ENCODE peak calls at places on chromosomes 16 and 17, in seven cellular contexts. F is transverse colon, S is esophagus squamous epithelium, V is choroid plexus epithelial cell, N is uterus, R is astrocyte of the spinal cord, X is body of pancreas. A is an unnamed sample.

GRCh38 chr17:45320931-45321461 is 4.2 kb upstream of the MAP3K14 start:
- DNase-seq in F (no peak), S (no peak), V (peak), N (peak), R (peak), X (no peak), A (peak)

GRCh38 chr17:53655591-53655990 is 167.1 kb upstream of the KIF2B start:
- DNase-seq in F (no peak), S (no peak), V (no peak), N (no peak), R (peak), X (no peak), A (no peak)

GRCh38 chr17:70484496-70484895 is 315.2 kb downstream of the KCNJ2 start:
- DNase-seq in F (no peak), S (no peak), V (no peak), N (no peak), R (no peak), X (no peak), A (no peak)

GRCh38 chr17:59406808-59407381 is 75.4 kb downstream of the YPEL2 start:
- DNase-seq in F (no peak), S (no peak), V (peak), N (peak), R (peak), X (peak), A (peak)

GRCh38 chr17:57178839-57179238 is 77.5 kb upstream of the MSI2 start:
- DNase-seq in F (no peak), S (no peak), V (no peak), N (no peak), R (no peak), X (no peak), A (no peak)

GRCh38 chr16:57994778-57995177 is 5.7 kb downstream of the ZNF319 start:
- DNase-seq in F (peak), S (no peak), V (peak), N (no peak), R (peak), X (peak), A (no peak)

GRCh38 chr17:78134899-78135385 is 4.4 kb downstream of the TMC8 start:
- DNase-seq in F (no peak), S (no peak), V (no peak), N (no peak), R (no peak), X (no peak), A (no peak)

GRCh38 chr16:14309001-14309886 is 238.1 kb downstream of the MRTFB start:
- DNase-seq in F (no peak), S (no peak), V (no peak), N (no peak), R (no peak), X (peak), A (peak)

GRCh38 chr16:1899641-1900451 is 18.4 kb downstream of the HS3ST6 start:
- DNase-seq in F (peak), S (no peak), V (no peak), N (no peak), R (no peak), X (peak), A (peak)

GRCh38 chr16:48542020-48542473 is 67.9 kb downstream of the N4BP1 start:
- DNase-seq in F (peak), S (no peak), V (peak), N (no peak), R (peak), X (peak), A (no peak)

GRCh38 chr17:77741109-77741508 is 217.4 kb upstream of the TNRC6C start:
- DNase-seq in F (no peak), S (no peak), V (no peak), N (no peak), R (no peak), X (no peak), A (no peak)

GRCh38 chr16:83315271-83315670 is 492.5 kb upstream of the HSBP1 start:
- DNase-seq in F (no peak), S (no peak), V (no peak), N (no peak), R (peak), X (no peak), A (no peak)

GRCh38 chr17:5468075-5468473 is 708 bp downstream of the DHX33 start:
- DNase-seq in F (no peak), S (no peak), V (no peak), N (no peak), R (peak), X (no peak), A (no peak)

GRCh38 chr16:79845734-79846135 is 245.2 kb upstream of the MAF start:
- DNase-seq in F (no peak), S (no peak), V (no peak), N (no peak), R (no peak), X (no peak), A (no peak)

GRCh38 chr16:56682703-56683397 is 580 bp downstream of the MT1X start:
- DNase-seq in F (peak), S (no peak), V (no peak), N (peak), R (no peak), X (no peak), A (no peak)

GRCh38 chr16:50673496-50674275 is 7.4 kb downstream of the SNX20 start:
- DNase-seq in F (no peak), S (no peak), V (no peak), N (no peak), R (no peak), X (no peak), A (no peak)

GRCh38 chr17:33905338-33905800 is 349.7 kb upstream of the CCL2 start:
- DNase-seq in F (no peak), S (no peak), V (no peak), N (no peak), R (no peak), X (no peak), A (no peak)

GRCh38 chr16:78976212-78976611 is 624.3 kb downstream of the MAF start:
- DNase-seq in F (no peak), S (no peak), V (no peak), N (no peak), R (no peak), X (no peak), A (no peak)

GRCh38 chr17:76927577-76927976 is 59.4 kb downstream of the MGAT5B start:
- DNase-seq in F (no peak), S (no peak), V (no peak), N (no peak), R (no peak), X (no peak), A (no peak)

GRCh38 chr17:45040459-45040858 is 11.0 kb downstream of the DCAKD start:
- DNase-seq in F (no peak), S (no peak), V (no peak), N (no peak), R (no peak), X (no peak), A (peak)

GRCh38 chr17:71470062-71470461 is 650.8 kb upstream of the SOX9 start:
- DNase-seq in F (no peak), S (no peak), V (no peak), N (no peak), R (no peak), X (no peak), A (no peak)

GRCh38 chr16:88541109-88541508 is 29.1 kb upstream of the ZC3H18 start:
- DNase-seq in F (no peak), S (no peak), V (no peak), N (no peak), R (no peak), X (peak), A (no peak)

GRCh38 chr17:44751331-44751730 is 7.5 kb upstream of the ADAM11 start:
- DNase-seq in F (no peak), S (no peak), V (no peak), N (no peak), R (no peak), X (no peak), A (no peak)

GRCh38 chr17:14923981-14924380 is 341.1 kb downstream of the PMP22 start:
- DNase-seq in F (no peak), S (no peak), V (peak), N (no peak), R (peak), X (no peak), A (no peak)

GRCh38 chr17:7959503-7960253 is 27.7 kb downstream of the CNTROB start:
- DNase-seq in F (no peak), S (no peak), V (peak), N (no peak), R (no peak), X (no peak), A (no peak)

GRCh38 chr17:5078106-5079028 is at the start of gene ZFP3:
- DNase-seq in F (peak), S (peak), V (peak), N (peak), R (peak), X (peak), A (no peak)

GRCh38 chr16:20396846-20397467 is 7.6 kb downstream of the PDILT start:
- DNase-seq in F (no peak), S (no peak), V (no peak), N (no peak), R (no peak), X (no peak), A (no peak)

GRCh38 chr17:59423137-59423703 is 91.8 kb downstream of the YPEL2 start:
- DNase-seq in F (no peak), S (no peak), V (peak), N (peak), R (peak), X (peak), A (no peak)

GRCh38 chr17:81031571-81032550 is 3.1 kb upstream of the BAIAP2 start:
- DNase-seq in F (no peak), S (no peak), V (no peak), N (no peak), R (no peak), X (no peak), A (no peak)

GRCh38 chr17:59425085-59425901 is 93.8 kb downstream of the YPEL2 start:
- DNase-seq in F (peak), S (no peak), V (peak), N (peak), R (peak), X (no peak), A (no peak)

GRCh38 chr17:40864661-40865380 is 2.2 kb downstream of the KRT12 start:
- DNase-seq in F (no peak), S (no peak), V (peak), N (no peak), R (no peak), X (no peak), A (no peak)

GRCh38 chr17:39700148-39700987 is 504 bp downstream of the ERBB2 start:
- DNase-seq in F (no peak), S (no peak), V (peak), N (no peak), R (peak), X (no peak), A (no peak)

GRCh38 chr17:32901743-32902142 is 24.8 kb upstream of the MYO1D start:
- DNase-seq in F (no peak), S (no peak), V (no peak), N (no peak), R (no peak), X (no peak), A (no peak)

GRCh38 chr17:40323317-40323716 is 14.3 kb downstream of the RARA start:
- DNase-seq in F (no peak), S (no peak), V (no peak), N (no peak), R (no peak), X (no peak), A (no peak)

GRCh38 chr16:3879887-3880564 is 487 bp downstream of the CREBBP start:
- DNase-seq in F (peak), S (no peak), V (peak), N (peak), R (peak), X (peak), A (no peak)
- TF ChIP-seq CTCF in F (no peak), S (no peak), V (peak), N (no peak), R (peak), X (peak), A (peak)

GRCh38 chr17:79929257-79930076 is 90.2 kb upstream of the CBX4 start:
- DNase-seq in F (no peak), S (no peak), V (no peak), N (no peak), R (no peak), X (no peak), A (no peak)

GRCh38 chr17:79930786-79931516 is 91.7 kb upstream of the CBX4 start:
- DNase-seq in F (no peak), S (no peak), V (no peak), N (no peak), R (no peak), X (no peak), A (no peak)

GRCh38 chr17:79931517-79932309 is 92.5 kb upstream of the CBX4 start:
- DNase-seq in F (peak), S (no peak), V (no peak), N (no peak), R (no peak), X (no peak), A (no peak)

GRCh38 chr17:79928502-79929256 is 89.4 kb upstream of the CBX4 start:
- DNase-seq in F (no peak), S (no peak), V (no peak), N (no peak), R (no peak), X (no peak), A (no peak)

GRCh38 chr17:79930077-79930785 is 91.0 kb upstream of the CBX4 start:
- DNase-seq in F (no peak), S (no peak), V (no peak), N (no peak), R (no peak), X (no peak), A (no peak)
- H3K4me3 ChIP-seq in F (peak), S (peak), V (no peak), N (no peak), R (no peak), X (no peak), A (peak)

GRCh38 chr17:28317965-28318758 is 838 bp upstream of the TMEM97 start:
- DNase-seq in F (no peak), S (no peak), V (no peak), N (no peak), R (no peak), X (no peak), A (no peak)

GRCh38 chr17:28317099-28317964 is 1.7 kb upstream of the TMEM97 start:
- DNase-seq in F (no peak), S (no peak), V (no peak), N (no peak), R (no peak), X (no peak), A (no peak)

GRCh38 chr17:28315846-28316705 is 2.9 kb upstream of the TMEM97 start:
- DNase-seq in F (no peak), S (no peak), V (no peak), N (no peak), R (no peak), X (no peak), A (no peak)

GRCh38 chr17:28320215-28321061 is 1.4 kb downstream of the TMEM97 start:
- DNase-seq in F (no peak), S (no peak), V (no peak), N (no peak), R (no peak), X (no peak), A (no peak)

GRCh38 chr17:28318759-28319660 is at the start of gene TMEM97:
- DNase-seq in F (peak), S (peak), V (peak), N (peak), R (peak), X (peak), A (peak)
- TF ChIP-seq CTCF in F (no peak), S (no peak), V (peak), N (peak), R (peak), X (no peak), A (peak)

GRCh38 chr17:49741692-49742076 is 22.2 kb downstream of the FAM117A start:
- DNase-seq in F (no peak), S (no peak), V (no peak), N (no peak), R (no peak), X (no peak), A (no peak)

GRCh38 chr17:49742256-49742655 is 21.7 kb downstream of the FAM117A start:
- DNase-seq in F (no peak), S (no peak), V (peak), N (no peak), R (no peak), X (no peak), A (no peak)

GRCh38 chr17:49739662-49740271 is 24.2 kb downstream of the FAM117A start:
- DNase-seq in F (peak), S (peak), V (peak), N (peak), R (no peak), X (peak), A (no peak)

GRCh38 chr17:49738456-49739163 is 25.3 kb downstream of the FAM117A start:
- DNase-seq in F (no peak), S (no peak), V (no peak), N (no peak), R (no peak), X (peak), A (no peak)

GRCh38 chr17:49741009-49741691 is 22.8 kb downstream of the FAM117A start:
- DNase-seq in F (no peak), S (no peak), V (peak), N (peak), R (no peak), X (no peak), A (no peak)
- H3K4me3 ChIP-seq in F (peak), S (no peak), V (no peak), N (no peak), R (no peak), X (no peak), A (no peak)

GRCh38 chr16:23836404-23837291 is 865 bp downstream of the PRKCB start:
- DNase-seq in F (peak), S (no peak), V (no peak), N (no peak), R (no peak), X (no peak), A (no peak)
- TF ChIP-seq CTCF in F (no peak), S (no peak), V (no peak), N (no peak), R (no peak), X (no peak), A (no peak)

GRCh38 chr16:77499373-77500285 is 64.8 kb upstream of the ADAMTS18 start:
- DNase-seq in F (peak), S (no peak), V (peak), N (peak), R (peak), X (no peak), A (peak)

GRCh38 chr16:77496934-77497333 is 62.1 kb upstream of the ADAMTS18 start:
- DNase-seq in F (no peak), S (no peak), V (peak), N (no peak), R (no peak), X (no peak), A (no peak)

GRCh38 chr16:77502448-77502847 is 67.6 kb upstream of the ADAMTS18 start:
- DNase-seq in F (no peak), S (no peak), V (no peak), N (no peak), R (no peak), X (no peak), A (no peak)

GRCh38 chr16:77500286-77500598 is 65.4 kb upstream of the ADAMTS18 start:
- DNase-seq in F (no peak), S (no peak), V (no peak), N (no peak), R (no peak), X (no peak), A (no peak)

GRCh38 chr16:77501260-77501659 is 66.4 kb upstream of the ADAMTS18 start:
- DNase-seq in F (no peak), S (no peak), V (no peak), N (no peak), R (no peak), X (no peak), A (no peak)
- H3K4me3 ChIP-seq in F (no peak), S (no peak), V (no peak), N (no peak), R (no peak), X (no peak), A (no peak)

GRCh38 chr16:24769806-24770205 is 40.4 kb downstream of the TNRC6A start:
- DNase-seq in F (no peak), S (no peak), V (peak), N (no peak), R (peak), X (no peak), A (no peak)

GRCh38 chr16:24774510-24774909 is 45.1 kb downstream of the TNRC6A start:
- DNase-seq in F (no peak), S (no peak), V (no peak), N (no peak), R (no peak), X (no peak), A (no peak)

GRCh38 chr16:24771779-24772157 is 42.3 kb downstream of the TNRC6A start:
- DNase-seq in F (no peak), S (no peak), V (peak), N (no peak), R (no peak), X (no peak), A (no peak)

GRCh38 chr16:24773771-24774427 is 44.4 kb downstream of the TNRC6A start:
- DNase-seq in F (no peak), S (no peak), V (no peak), N (no peak), R (no peak), X (no peak), A (no peak)

GRCh38 chr16:24771132-24771778 is 41.8 kb downstream of the TNRC6A start:
- DNase-seq in F (no peak), S (no peak), V (peak), N (no peak), R (peak), X (no peak), A (no peak)
- TF ChIP-seq CTCF in F (no peak), S (no peak), V (no peak), N (no peak), R (no peak), X (no peak), A (no peak)

DNA sequence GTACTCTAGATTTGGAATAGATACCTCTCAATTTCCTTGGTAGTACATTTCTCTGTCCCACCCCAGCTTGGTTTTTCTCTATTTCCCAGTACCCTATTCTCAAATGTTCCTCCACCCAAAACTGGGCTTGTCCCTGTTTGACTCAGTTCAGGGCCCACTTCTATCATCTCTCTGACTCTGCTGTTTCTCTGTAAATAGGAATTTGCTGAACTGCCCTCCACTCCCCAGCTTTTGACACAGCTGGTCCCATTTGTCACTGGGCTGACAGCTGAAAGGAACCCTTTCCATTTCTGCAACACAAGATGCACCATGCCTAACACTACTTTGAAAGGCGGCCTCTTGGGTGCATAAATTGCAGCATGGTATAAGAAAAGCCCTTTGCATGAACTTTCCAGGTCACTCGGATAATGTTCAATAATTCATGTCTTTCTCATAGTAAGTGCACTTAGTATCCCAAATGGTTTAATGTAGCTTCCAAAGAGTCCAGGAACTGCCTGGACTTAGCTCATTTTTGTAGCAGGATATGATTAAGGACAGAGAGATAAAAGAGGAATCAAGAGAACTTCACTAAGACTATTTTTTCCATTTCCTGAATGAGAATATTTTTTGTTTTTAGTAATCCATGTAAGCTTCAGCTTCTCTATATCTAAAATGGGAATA is 256.7 kb downstream of the CDH11 start:
- DNase-seq in F (no peak), S (no peak), V (no peak), N (no peak), R (peak), X (no peak), A (no peak)
- H3K4me3 ChIP-seq in F (no peak), S (no peak), V (no peak), N (no peak), R (no peak), X (no peak), A (no peak)

GRCh38 chr16:70736454-70737376 is 50.9 kb upstream of the MTSS2 start:
- DNase-seq in F (no peak), S (no peak), V (peak), N (no peak), R (no peak), X (no peak), A (no peak)

GRCh38 chr16:70737377-70738082 is 51.7 kb upstream of the MTSS2 start:
- DNase-seq in F (peak), S (no peak), V (peak), N (peak), R (peak), X (peak), A (peak)

GRCh38 chr16:70739389-70739788 is 53.5 kb upstream of the MTSS2 start:
- DNase-seq in F (no peak), S (no peak), V (no peak), N (no peak), R (no peak), X (no peak), A (no peak)

GRCh38 chr16:70740174-70740918 is 54.5 kb upstream of the MTSS2 start:
- DNase-seq in F (no peak), S (no peak), V (no peak), N (no peak), R (no peak), X (no peak), A (no peak)

GRCh38 chr16:70738083-70738977 is 52.5 kb upstream of the MTSS2 start:
- DNase-seq in F (peak), S (no peak), V (peak), N (peak), R (peak), X (peak), A (no peak)
- TF ChIP-seq CTCF in F (peak), S (peak), V (peak), N (peak), R (peak), X (no peak), A (peak)